ENCODE peak calls at places on chromosomes 1 and 21, in four cellular contexts. R is HepG2, S is SK-N-SH, E is GM12878. I is an unnamed sample.

GRCh38 chr1:233909195-233909594 is 4.7 kb downstream of the SLC35F3 start:
- DNase-seq in S (no peak), R (peak), E (no peak), I (no peak)

GRCh38 chr1:54358503-54359168 is 47.6 kb downstream of the SSBP3 start:
- DNase-seq in E (no peak), S (no peak), R (no peak), I (no peak)

GRCh38 chr1:208010070-208010469 is 99.1 kb upstream of the CD34 start:
- DNase-seq in S (no peak), E (no peak), R (no peak), I (no peak)

GRCh38 chr1:1119272-1119890 is 3.5 kb upstream of the C1orf159 start:
- DNase-seq in R (no peak), E (no peak), S (no peak), I (no peak)

GRCh38 chr1:235708390-235708962 is 58.9 kb upstream of the GNG4 start:
- DNase-seq in S (no peak), R (peak), E (no peak), I (no peak)

GRCh38 chr1:66276229-66276628 is 257.7 kb upstream of the SGIP1 start:
- DNase-seq in E (peak), R (no peak), S (no peak), I (no peak)

GRCh38 chr1:12339861-12340557 is 110.2 kb downstream of the VPS13D start:
- DNase-seq in R (no peak), E (no peak), S (peak), I (no peak)

GRCh38 chr1:26021647-26022403 is at the start of gene EXTL1:
- DNase-seq in S (peak), E (no peak), R (no peak), I (no peak)

GRCh38 chr21:45525153-45525909 is 16.9 kb downstream of the SLC19A1 start:
- DNase-seq in E (no peak), R (peak), S (no peak), I (no peak)

GRCh38 chr21:16570196-16570595 is 840.4 kb downstream of the USP25 start:
- DNase-seq in S (no peak), E (no peak), R (no peak), I (no peak)

GRCh38 chr1:15188145-15188544 is 34.6 kb downstream of the TMEM51 start:
- DNase-seq in E (no peak), S (peak), R (no peak), I (no peak)

GRCh38 chr1:15189692-15190321 is 36.3 kb downstream of the TMEM51 start:
- DNase-seq in S (no peak), E (no peak), R (peak), I (no peak)

GRCh38 chr1:15188678-15189077 is 35.1 kb downstream of the TMEM51 start:
- DNase-seq in S (no peak), E (no peak), R (no peak), I (no peak)

GRCh38 chr1:15192916-15193550 is 39.5 kb downstream of the TMEM51 start:
- DNase-seq in S (no peak), R (no peak), E (no peak), I (no peak)

DNA sequence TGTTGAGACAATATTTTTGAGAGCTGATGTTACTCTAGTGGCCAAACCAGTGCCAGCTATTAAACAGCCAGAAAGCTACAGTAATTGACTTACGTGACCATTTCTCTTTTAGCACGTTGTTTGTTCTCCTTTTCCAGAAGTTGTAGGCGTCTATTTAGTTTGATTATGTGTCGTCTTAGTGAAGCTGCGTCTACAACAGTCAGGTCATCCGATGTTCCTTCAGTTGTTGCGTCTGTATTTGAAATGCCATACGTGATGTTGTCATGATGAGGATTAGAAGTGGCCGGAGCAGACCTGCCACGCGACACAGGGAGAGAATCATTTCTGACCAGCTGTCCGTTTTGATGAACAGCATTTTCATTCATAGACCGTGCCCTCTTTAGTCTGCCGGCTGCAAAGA is 38.2 kb downstream of the TMEM51 start:
- DNase-seq in S (no peak), E (no peak), R (no peak), I (no peak)
- TF ChIP-seq NFIC in S (no peak), E (no peak), R (no peak), I (no peak)

DNA sequence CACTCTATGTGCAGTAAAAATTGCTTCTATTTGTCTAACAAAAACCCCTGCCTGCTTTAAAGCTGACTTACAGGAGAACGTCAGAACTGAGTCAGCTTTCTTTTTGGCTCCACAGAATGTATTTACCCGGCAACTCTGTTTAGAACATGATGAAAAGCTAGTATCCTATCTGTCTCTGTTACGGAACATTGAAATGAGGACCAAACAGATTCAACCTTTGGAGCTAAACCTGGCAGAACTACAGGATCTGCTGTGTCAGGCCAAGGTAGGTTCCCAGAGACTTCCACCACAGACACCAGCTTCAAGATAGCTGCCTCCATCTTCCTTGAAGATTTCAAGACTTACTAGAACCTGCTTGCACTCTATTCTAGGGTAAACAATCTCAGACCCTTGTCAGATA is 132.6 kb downstream of the MACF1 start:
- DNase-seq in R (no peak), E (no peak), S (no peak), I (no peak)
- TF ChIP-seq NFIC in R (no peak), E (no peak), S (no peak), I (no peak)

GRCh38 chr1:67347688-67348472 is 40.2 kb downstream of the IL12RB2 start:
- DNase-seq in E (no peak), S (peak), R (peak), I (peak)
- TF ChIP-seq NFIC in E (no peak), S (no peak), R (no peak), I (no peak)

DNA sequence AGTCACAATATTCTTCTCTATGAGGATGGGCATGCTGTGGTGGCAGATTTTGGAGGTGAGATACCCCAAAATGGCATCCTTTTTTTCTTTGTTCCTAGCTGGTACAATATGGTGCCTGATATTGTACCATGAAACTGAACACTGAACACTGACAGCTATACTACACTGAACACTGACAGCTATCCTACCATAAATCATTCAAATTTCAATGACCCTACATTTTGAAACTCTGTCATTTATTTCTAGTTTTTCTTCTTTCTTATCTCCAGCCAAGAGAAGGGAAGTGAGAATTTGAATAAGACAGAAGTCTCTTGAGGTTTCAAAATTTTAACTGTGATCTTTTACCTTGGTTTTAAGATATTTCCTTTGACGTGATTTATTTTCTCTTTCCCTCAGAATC is 76.3 kb downstream of the LRRC53 start:
- DNase-seq in E (no peak), S (no peak), R (no peak), I (no peak)
- TF ChIP-seq NFIC in E (no peak), S (no peak), R (no peak), I (no peak)

GRCh38 chr21:33069994-33070811 is at the start of gene OLIG1:
- DNase-seq in E (no peak), S (peak), R (no peak), I (no peak)
- TF ChIP-seq NFIC in E (no peak), S (no peak), R (no peak), I (no peak)

DNA sequence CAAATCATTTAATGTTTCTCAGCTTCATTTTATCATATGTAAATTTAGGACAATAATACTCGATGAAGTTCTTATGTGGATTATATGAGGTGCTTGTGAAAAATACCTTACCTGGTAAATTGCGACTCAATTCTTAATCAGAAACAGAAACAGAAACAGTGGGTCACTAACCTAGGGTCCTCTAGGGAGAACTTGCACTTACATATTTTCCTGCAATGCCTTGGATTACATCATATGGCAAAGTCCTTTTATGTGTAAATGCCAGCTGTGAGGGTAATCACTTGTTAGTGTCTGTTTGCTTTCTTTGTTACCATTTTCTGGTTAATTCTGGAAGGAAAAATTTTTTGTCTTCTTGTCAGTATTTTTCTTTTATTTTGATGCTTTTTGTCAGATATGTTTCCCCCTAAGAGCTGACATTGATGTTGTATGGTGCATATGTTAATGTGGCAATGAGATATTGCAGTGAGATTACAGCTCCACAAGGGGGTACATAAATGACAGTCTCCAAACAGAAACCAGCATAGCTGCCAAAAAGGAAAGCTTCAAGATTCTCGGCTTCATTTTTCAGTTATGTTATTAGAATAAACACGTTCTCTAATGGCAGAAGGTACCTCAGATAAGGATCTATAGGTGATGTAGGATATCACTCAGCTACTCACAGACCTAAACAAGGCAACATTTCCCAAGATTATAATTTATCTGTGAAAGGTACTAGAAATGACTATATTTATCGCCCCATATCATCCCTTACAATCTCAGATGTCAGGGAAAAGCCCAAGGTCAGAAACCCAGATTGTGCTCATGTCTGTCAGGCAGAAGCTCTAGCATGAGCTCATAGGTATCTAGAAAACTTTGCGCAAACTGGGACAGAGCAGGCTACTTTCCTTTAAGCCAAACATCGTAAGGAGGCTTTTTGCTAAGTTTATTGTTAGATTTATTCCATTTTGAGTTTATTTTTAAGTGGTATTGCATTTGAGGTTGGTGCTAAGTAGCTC is 119.9 kb downstream of the FASLG start:
- DNase-seq in R (no peak), S (peak), E (peak), I (no peak)
- TF ChIP-seq NFIC in R (no peak), S (no peak), E (peak), I (no peak)

DNA sequence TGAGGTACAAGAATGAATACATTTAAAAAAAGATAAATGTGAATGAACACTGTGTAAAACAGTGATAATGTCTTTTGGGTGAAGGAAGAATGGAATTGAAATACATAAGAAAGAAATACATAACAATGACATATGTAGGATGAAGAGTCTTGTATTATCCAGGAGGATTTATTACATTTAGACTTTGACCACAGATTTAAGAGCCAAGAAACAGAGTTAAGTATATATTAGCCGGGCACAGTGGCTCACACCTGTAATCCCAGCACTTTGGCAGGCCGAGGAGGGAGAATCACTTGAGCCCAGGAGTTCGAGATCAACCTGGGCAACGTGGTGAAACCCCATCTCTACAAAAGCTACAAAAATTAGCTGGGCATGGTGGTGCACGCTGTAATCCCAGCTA is 79.7 kb downstream of the SCCPDH start:
- DNase-seq in R (no peak), E (no peak), S (no peak), I (no peak)
- TF ChIP-seq NFIC in R (no peak), E (no peak), S (no peak), I (no peak)

DNA sequence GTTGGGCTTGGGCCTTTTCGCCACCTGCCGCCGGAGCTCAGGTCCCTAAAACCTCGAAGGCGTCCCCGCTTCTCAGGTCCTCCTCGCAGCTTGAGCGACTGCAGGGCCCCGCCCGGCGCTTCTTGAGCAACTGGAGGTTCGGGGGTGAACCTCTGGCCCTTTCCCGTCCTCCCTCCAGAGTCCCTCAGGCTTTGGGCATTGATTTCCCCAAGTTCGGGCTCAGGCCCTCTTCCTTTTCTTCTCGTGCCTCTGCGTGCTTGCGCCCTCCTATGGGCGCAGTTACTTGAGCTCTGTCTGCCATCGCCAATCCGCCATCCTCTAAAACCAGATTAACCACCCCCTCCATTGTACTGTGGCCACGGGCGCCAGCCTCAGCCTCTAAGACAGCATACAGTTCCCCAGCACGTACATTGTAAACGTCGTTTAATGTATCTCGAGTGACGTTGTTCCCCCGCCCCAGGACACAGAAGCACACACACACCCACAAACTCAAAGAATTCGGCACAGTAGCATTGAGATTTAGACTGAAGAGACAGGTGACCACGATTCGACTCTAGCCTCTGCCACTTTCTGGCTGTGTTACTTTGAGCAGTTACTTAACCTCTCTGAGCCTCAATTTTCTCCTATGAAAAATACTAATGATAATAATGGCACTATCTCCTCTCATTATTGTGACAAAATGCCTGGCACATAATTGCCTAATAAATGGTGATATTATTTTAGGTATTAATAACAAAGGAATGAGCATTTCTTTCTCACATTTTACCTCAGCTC is 22.6 kb downstream of the BTG2 start:
- DNase-seq in R (no peak), E (no peak), S (peak), I (peak)
- TF ChIP-seq NFIC in R (no peak), E (no peak), S (no peak), I (peak)

GRCh38 chr1:168920456-168921094 is 185.9 kb upstream of the ATP1B1 start:
- DNase-seq in E (no peak), R (peak), S (no peak), I (no peak)
- TF ChIP-seq NFIC in E (no peak), R (no peak), S (no peak), I (no peak)

DNA sequence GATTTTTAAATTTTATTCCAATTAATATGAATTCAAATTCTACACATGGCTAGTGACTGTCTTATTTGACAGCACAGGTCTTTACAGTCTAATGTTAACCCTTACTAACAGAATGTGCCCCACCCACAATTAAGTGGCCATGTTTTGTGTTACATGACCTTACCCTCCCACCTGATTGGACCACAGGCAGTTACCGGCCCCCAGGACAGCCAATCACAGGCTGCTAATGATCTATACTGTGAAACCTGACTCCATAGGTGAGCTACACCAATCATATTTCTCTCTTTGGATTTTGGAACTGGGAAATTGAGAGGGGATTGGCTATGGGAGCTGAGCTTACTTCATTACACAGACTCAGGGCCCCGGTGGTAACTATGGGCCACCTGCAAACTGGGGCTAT is 27.5 kb downstream of the ZP4 start:
- DNase-seq in E (no peak), S (no peak), R (no peak), I (no peak)
- TF ChIP-seq NFIC in E (no peak), S (no peak), R (no peak), I (no peak)

I was measured in K562.